ENCODE peak calls at places on chromosomes 6 and 20, in six cellular contexts. O is coronary artery, A is PC-9, X is pancreas, R is K562, N is breast epithelium. Q is an unnamed sample.

GRCh38 chr20:63134201-63134612 is 81.7 kb downstream of the YTHDF1 start:
- DNase-seq in O (no peak), A (no peak), X (peak; percentile 37), R (peak; percentile 52), N (no peak), Q (no peak)

GRCh38 chr6:15441215-15441868 is 195.5 kb downstream of the JARID2 start:
- DNase-seq in O (no peak), A (peak; percentile 69), X (no peak), R (peak; percentile 50), N (no peak), Q (peak; percentile 67)

GRCh38 chr6:72552938-72553337 is 68.9 kb upstream of the KCNQ5 start:
- DNase-seq in O (no peak), A (no peak), X (no peak), R (no peak), N (no peak), Q (no peak)

GRCh38 chr6:94127716-94128115 is 708.4 kb upstream of the EPHA7 start:
- DNase-seq in O (no peak), A (no peak), X (no peak), R (no peak), N (no peak), Q (no peak)

GRCh38 chr6:56033451-56033850 is 158.1 kb upstream of the BMP5 start:
- DNase-seq in O (no peak), A (no peak), X (no peak), R (no peak), N (no peak), Q (no peak)

GRCh38 chr6:106748547-106749207 is 119.3 kb downstream of the QRSL1 start:
- DNase-seq in O (no peak), A (no peak), X (no peak), R (peak; percentile 12), N (no peak), Q (no peak)

GRCh38 chr6:149766156-149766768 is 16.7 kb downstream of the PCMT1 start:
- DNase-seq in O (no peak), A (peak; percentile 57), X (no peak), R (no peak), N (no peak), Q (no peak)

GRCh38 chr6:108838101-108838717 is 10.0 kb upstream of the ARMC2 start:
- DNase-seq in O (no peak), A (peak; percentile 13), X (no peak), R (no peak), N (no peak), Q (peak; percentile 65)

GRCh38 chr6:154463573-154464419 is 46.7 kb downstream of the CNKSR3 start:
- DNase-seq in O (no peak), A (no peak), X (no peak), R (no peak), N (no peak), Q (no peak)

GRCh38 chr6:6610031-6610591 is 21.6 kb downstream of the LY86 start:
- DNase-seq in O (no peak), A (no peak), X (no peak), R (no peak), N (no peak), Q (no peak)

DNA sequence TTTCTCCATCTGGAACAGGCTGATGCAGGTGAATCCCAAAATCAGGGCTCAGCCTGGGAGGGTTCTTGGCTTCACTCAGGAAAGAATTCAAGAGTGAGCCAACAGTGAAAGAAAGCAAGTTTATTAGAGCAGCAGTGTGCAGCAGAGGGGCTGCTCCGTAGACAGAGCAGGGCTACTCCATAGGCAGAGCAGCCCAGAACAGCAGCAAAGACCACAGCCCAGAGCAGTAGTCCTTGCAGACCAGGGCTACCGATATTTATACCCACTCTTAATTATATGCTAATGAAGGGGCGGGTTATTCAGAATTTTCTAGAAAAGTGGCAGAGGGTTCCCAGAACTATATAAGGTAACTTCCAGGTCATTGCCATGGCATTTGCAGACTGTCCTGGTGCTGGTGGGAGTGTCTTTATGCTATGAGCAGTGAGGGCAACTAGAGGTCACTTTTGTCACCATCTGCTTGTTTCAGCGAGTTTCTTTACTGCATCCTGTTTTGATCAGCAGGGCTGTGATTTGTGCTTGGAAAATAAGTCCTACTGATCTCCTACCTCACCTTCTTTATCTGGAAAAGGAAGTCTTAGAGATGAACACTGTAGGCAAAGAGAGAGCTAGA is 39.8 kb upstream of the PTPN1 start:
- DNase-seq in O (no peak), A (no peak), X (no peak), R (no peak), N (no peak), Q (no peak)
- H3K27ac ChIP-seq in O (no peak overlapping the region), A (no peak overlapping the region), X (no peak overlapping the region), R (no peak overlapping the region), N (peak overlapping the region; percentile 1), Q (no peak overlapping the region)

GRCh38 chr6:85450578-85450884 is 648 bp downstream of the NT5E start:
- DNase-seq in O (no peak), A (no peak), X (no peak), R (no peak), N (no peak), Q (no peak)
- TF ChIP-seq CTCF in O (no peak), A (no peak), X (no peak), R (no peak), N (no peak), Q (no peak)

DNA sequence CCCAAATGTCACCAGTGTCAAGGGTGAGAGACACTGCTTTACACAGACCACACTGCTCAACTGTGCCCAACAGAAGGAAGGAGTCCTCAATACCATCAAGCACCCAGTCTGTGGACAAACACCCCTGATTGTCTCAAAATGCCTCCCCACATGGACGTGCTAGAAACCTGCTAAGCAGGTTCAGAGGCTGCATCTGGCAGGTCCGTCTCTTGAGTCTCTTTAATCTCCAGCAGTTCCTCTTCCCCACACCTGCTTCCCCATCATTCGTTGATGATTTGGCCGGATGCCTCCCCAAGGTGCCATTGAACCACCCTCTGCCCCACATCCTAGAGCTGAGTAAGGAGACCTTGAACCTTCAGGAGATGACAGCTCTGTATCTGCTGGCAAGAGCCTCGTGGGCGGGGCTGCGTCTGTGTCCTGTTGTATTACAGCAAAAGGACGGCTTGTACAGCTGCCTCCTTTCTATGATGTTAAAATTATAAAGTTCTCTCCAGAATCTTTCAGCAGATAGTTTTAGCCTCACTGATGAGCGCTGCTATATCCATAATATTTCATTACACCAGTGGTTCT is 179.2 kb downstream of the PREX1 start:
- DNase-seq in O (no peak), A (peak; percentile 74), X (no peak), R (no peak), N (no peak), Q (no peak)
- H3K27ac ChIP-seq in O (no peak overlapping the region), A (no peak overlapping the region), X (no peak overlapping the region), R (no peak overlapping the region), N (no peak overlapping the region), Q (no peak overlapping the region)

GRCh38 chr6:125519367-125519766 is 217.6 kb upstream of the HDDC2 start:
- DNase-seq in O (no peak), A (no peak), X (no peak), R (no peak), N (no peak), Q (no peak)
- TF ChIP-seq CTCF in O (no peak), A (no peak), X (no peak), R (no peak), N (no peak), Q (no peak)

GRCh38 chr20:58908216-58908615 is 55.7 kb downstream of the GNAS start:
- DNase-seq in O (no peak), A (no peak), X (no peak), R (no peak), N (no peak), Q (no peak)

GRCh38 chr20:58906894-58907293 is 54.4 kb downstream of the GNAS start:
- DNase-seq in O (no peak), A (peak; percentile 95), X (no peak), R (no peak), N (no peak), Q (no peak)

GRCh38 chr20:58907481-58908137 is 55.1 kb downstream of the GNAS start:
- DNase-seq in O (peak; percentile 95), A (peak; percentile 92), X (peak; percentile 70), R (peak; percentile 56), N (peak; percentile 96), Q (peak; percentile 89)

GRCh38 chr20:58905236-58905635 is 52.7 kb downstream of the GNAS start:
- DNase-seq in O (no peak), A (no peak), X (no peak), R (no peak), N (no peak), Q (no peak)

GRCh38 chr20:58906111-58906510 is 53.6 kb downstream of the GNAS start:
- DNase-seq in O (no peak), A (no peak), X (no peak), R (no peak), N (no peak), Q (no peak)
- H3K27ac ChIP-seq in O (no peak overlapping the region), A (peak overlapping the region; percentile 69), X (peak overlapping the region; percentile 77), R (no peak overlapping the region), N (peak overlapping the region; percentile 29), Q (no peak overlapping the region)

GRCh38 chr6:21467091-21467490 is 126.5 kb upstream of the SOX4 start:
- DNase-seq in O (no peak), A (no peak), X (no peak), R (no peak), N (no peak), Q (no peak)

GRCh38 chr6:21459646-21460045 is 133.9 kb upstream of the SOX4 start:
- DNase-seq in O (no peak), A (no peak), X (no peak), R (no peak), N (no peak), Q (peak; percentile 61)

GRCh38 chr6:21457647-21458046 is 135.9 kb upstream of the SOX4 start:
- DNase-seq in O (no peak), A (no peak), X (no peak), R (no peak), N (no peak), Q (no peak)

GRCh38 chr6:21462519-21462852 is 131.1 kb upstream of the SOX4 start:
- DNase-seq in O (no peak), A (no peak), X (no peak), R (no peak), N (no peak), Q (no peak)

GRCh38 chr6:21461844-21462518 is 131.6 kb upstream of the SOX4 start:
- DNase-seq in O (no peak), A (no peak), X (no peak), R (no peak), N (no peak), Q (no peak)
- TF ChIP-seq CTCF in O (no peak), A (no peak), X (no peak), R (no peak), N (no peak), Q (no peak)

Q was measured in WERI-Rb-1.